ENCODE peak calls at places on chromosomes 12 and 14, in eight cellular contexts. O is heart right ventricle; D is HCT116; U is CD8-positive, alpha-beta T cell; J is tibial nerve; P is MM.1S; V is ascending aorta; K is psoas muscle. I is an unnamed sample. For H3K4me1, the result is how much of the 10 kb centered on the place peaks cover.

GRCh38 chr12:49428652-49429549 is 61.6 kb downstream of the SPATS2 start:
- DNase-seq in O (no peak), D (peak), U (no peak), J (no peak), P (peak), V (no peak), K (no peak), I (no peak)

GRCh38 chr14:76772300-76773187 is 11.3 kb downstream of the VASH1 start:
- DNase-seq in O (peak), D (no peak), U (no peak), J (no peak), P (no peak), V (no peak), K (peak), I (no peak)

GRCh38 chr12:111046896-111047295 is 126.5 kb upstream of the MYL2 start:
- DNase-seq in O (no peak), D (no peak), U (no peak), J (no peak), P (no peak), V (no peak), K (no peak), I (no peak)

GRCh38 chr12:112419269-112420133 is 754 bp downstream of the PTPN11 start:
- DNase-seq in O (peak), D (no peak), U (peak), J (peak), P (peak), V (no peak), K (peak), I (peak)

GRCh38 chr14:61475316-61475715 is 153.9 kb downstream of the PRKCH start:
- DNase-seq in O (no peak), D (peak), U (no peak), J (no peak), P (peak), V (no peak), K (no peak), I (no peak)

GRCh38 chr14:24670594-24670993 is 36.6 kb upstream of the GZMB start:
- DNase-seq in O (no peak), D (no peak), U (no peak), J (no peak), P (no peak), V (no peak), K (no peak), I (no peak)

GRCh38 chr14:105195533-105196227 is 14.6 kb upstream of the NUDT14 start:
- DNase-seq in O (no peak), D (no peak), U (no peak), J (no peak), P (no peak), V (no peak), K (no peak), I (no peak)

GRCh38 chr14:33952541-33952940 is 1.7 kb upstream of the EGLN3 start:
- DNase-seq in O (no peak), D (no peak), U (no peak), J (no peak), P (no peak), V (no peak), K (no peak), I (no peak)

GRCh38 chr14:31884776-31885379 is 192.2 kb upstream of the ARHGAP5 start:
- DNase-seq in O (no peak), D (no peak), U (no peak), J (no peak), P (no peak), V (no peak), K (no peak), I (no peak)

GRCh38 chr12:120013659-120014380 is 24.8 kb downstream of the BICDL1 start:
- DNase-seq in O (no peak), D (peak), U (peak), J (no peak), P (no peak), V (no peak), K (no peak), I (no peak)

GRCh38 chr14:101077511-101078074 is 174.1 kb upstream of the RTL1 start:
- DNase-seq in O (no peak), D (no peak), U (no peak), J (no peak), P (no peak), V (no peak), K (no peak), I (peak)

GRCh38 chr14:92914087-92914656 is 8.8 kb upstream of the CHGA start:
- DNase-seq in O (peak), D (no peak), U (no peak), J (no peak), P (peak), V (no peak), K (no peak), I (no peak)

GRCh38 chr12:64943686-64944085 is 119.2 kb downstream of the TBC1D30 start:
- DNase-seq in O (no peak), D (no peak), U (no peak), J (no peak), P (no peak), V (no peak), K (no peak), I (no peak)

GRCh38 chr12:39867631-39868030 is 238.2 kb downstream of the SLC2A13 start:
- DNase-seq in O (no peak), D (no peak), U (no peak), J (no peak), P (no peak), V (no peak), K (no peak), I (no peak)

GRCh38 chr12:52364061-52364460 is 3.2 kb downstream of the KRT85 start:
- DNase-seq in O (no peak), D (no peak), U (no peak), J (no peak), P (no peak), V (no peak), K (no peak), I (no peak)

GRCh38 chr12:104213952-104214351 is 1.6 kb upstream of the TXNRD1 start:
- DNase-seq in O (no peak), D (no peak), U (no peak), J (no peak), P (no peak), V (no peak), K (no peak), I (no peak)

GRCh38 chr12:127588224-127588623 is 678.7 kb upstream of the TMEM132C start:
- DNase-seq in O (no peak), D (no peak), U (no peak), J (no peak), P (no peak), V (peak), K (no peak), I (peak)

GRCh38 chr12:107092669-107093546 is 441 bp downstream of the CRY1 start:
- DNase-seq in O (no peak), D (no peak), U (peak), J (peak), P (peak), V (peak), K (peak), I (no peak)

GRCh38 chr14:99733551-99734405 is 49.7 kb downstream of the CYP46A1 start:
- DNase-seq in O (no peak), D (no peak), U (no peak), J (peak), P (no peak), V (peak), K (peak), I (peak)

GRCh38 chr12:113846275-113846674 is 119.8 kb downstream of the RBM19 start:
- DNase-seq in O (no peak), D (no peak), U (no peak), J (no peak), P (no peak), V (no peak), K (no peak), I (peak)

GRCh38 chr12:28568083-28568482 is 377.8 kb downstream of the CCDC91 start:
- DNase-seq in O (no peak), D (no peak), U (no peak), J (no peak), P (no peak), V (no peak), K (peak), I (no peak)

GRCh38 chr12:105378821-105379400 is 48.4 kb downstream of the C12orf75 start:
- DNase-seq in O (no peak), D (no peak), U (no peak), J (no peak), P (no peak), V (no peak), K (no peak), I (peak)

GRCh38 chr14:49898485-49898884 is 5.6 kb downstream of the ARF6 start:
- DNase-seq in O (no peak), D (no peak), U (no peak), J (no peak), P (no peak), V (no peak), K (no peak), I (no peak)

GRCh38 chr12:64744422-64745258 is 14.6 kb downstream of the GNS start:
- DNase-seq in O (no peak), D (no peak), U (no peak), J (no peak), P (no peak), V (no peak), K (no peak), I (no peak)

GRCh38 chr14:31024577-31025334 is 693 bp upstream of the AP4S1 start:
- DNase-seq in O (no peak), D (no peak), U (no peak), J (no peak), P (no peak), V (no peak), K (no peak), I (no peak)

GRCh38 chr14:21643407-21643806 is 8.7 kb upstream of the OR10G2 start:
- DNase-seq in O (no peak), D (no peak), U (no peak), J (no peak), P (no peak), V (no peak), K (no peak), I (no peak)

GRCh38 chr12:98513379-98514318 is 1.7 kb upstream of the TMPO start:
- DNase-seq in O (no peak), D (no peak), U (no peak), J (no peak), P (no peak), V (no peak), K (no peak), I (no peak)

GRCh38 chr12:93115646-93116045 is 186.6 kb upstream of the EEA1 start:
- DNase-seq in O (no peak), D (no peak), U (no peak), J (no peak), P (no peak), V (no peak), K (no peak), I (no peak)

GRCh38 chr12:87953257-87953860 is 75.8 kb downstream of the C12orf50 start:
- DNase-seq in O (no peak), D (peak), U (no peak), J (no peak), P (peak), V (no peak), K (no peak), I (no peak)

GRCh38 chr12:112112423-112113132 is 4.0 kb upstream of the NAA25 start:
- DNase-seq in O (no peak), D (peak), U (no peak), J (no peak), P (no peak), V (no peak), K (no peak), I (no peak)

GRCh38 chr12:75315518-75315917 is 14.6 kb downstream of the CAPS2 start:
- DNase-seq in O (no peak), D (no peak), U (no peak), J (no peak), P (no peak), V (no peak), K (no peak), I (no peak)

GRCh38 chr14:34665785-34666425 is 36.0 kb upstream of the SNX6 start:
- DNase-seq in O (no peak), D (no peak), U (peak), J (no peak), P (peak), V (no peak), K (no peak), I (peak)

GRCh38 chr12:127903146-127903545 is 363.8 kb upstream of the TMEM132C start:
- DNase-seq in O (no peak), D (no peak), U (no peak), J (no peak), P (no peak), V (no peak), K (no peak), I (no peak)

GRCh38 chr12:116525418-116526001 is 33.7 kb upstream of the MAP1LC3B2 start:
- DNase-seq in O (peak), D (peak), U (no peak), J (peak), P (no peak), V (peak), K (peak), I (peak)

GRCh38 chr14:23160924-23161522 is 22.4 kb downstream of the SLC7A8 start:
- DNase-seq in O (no peak), D (no peak), U (no peak), J (no peak), P (no peak), V (no peak), K (peak), I (peak)

GRCh38 chr12:15152456-15152855 is 68.8 kb downstream of the RERG start:
- DNase-seq in O (no peak), D (no peak), U (no peak), J (no peak), P (no peak), V (no peak), K (no peak), I (no peak)
- TF ChIP-seq CTCF in O (peak), D (peak), U (no peak), J (peak), P (no peak), V (peak), K (peak), I (peak)

GRCh38 chr12:33678221-33678964 is 238.8 kb upstream of the SYT10 start:
- DNase-seq in O (no peak), D (no peak), U (no peak), J (no peak), P (no peak), V (no peak), K (no peak), I (no peak)
- H3K4me1 ChIP-seq in O (under half), D (under half), U (under half), J (under half), P (under half), V (under half), K (under half), I (under half)

GRCh38 chr14:56295743-56296142 is 177.5 kb downstream of the PELI2 start:
- DNase-seq in O (no peak), D (no peak), U (no peak), J (no peak), P (no peak), V (no peak), K (no peak), I (no peak)

GRCh38 chr14:56297449-56297848 is 179.2 kb downstream of the PELI2 start:
- DNase-seq in O (no peak), D (no peak), U (no peak), J (no peak), P (no peak), V (no peak), K (no peak), I (no peak)

GRCh38 chr14:56290195-56290594 is 172.0 kb downstream of the PELI2 start:
- DNase-seq in O (no peak), D (no peak), U (no peak), J (no peak), P (no peak), V (no peak), K (no peak), I (no peak)

GRCh38 chr14:56293506-56293905 is 175.3 kb downstream of the PELI2 start:
- DNase-seq in O (no peak), D (no peak), U (no peak), J (no peak), P (no peak), V (no peak), K (no peak), I (no peak)

GRCh38 chr14:56294125-56294524 is 175.9 kb downstream of the PELI2 start:
- DNase-seq in O (no peak), D (no peak), U (no peak), J (no peak), P (no peak), V (no peak), K (no peak), I (no peak)
- TF ChIP-seq CTCF in O (no peak), D (peak), U (no peak), J (no peak), P (peak), V (no peak), K (no peak), I (no peak)

DNA sequence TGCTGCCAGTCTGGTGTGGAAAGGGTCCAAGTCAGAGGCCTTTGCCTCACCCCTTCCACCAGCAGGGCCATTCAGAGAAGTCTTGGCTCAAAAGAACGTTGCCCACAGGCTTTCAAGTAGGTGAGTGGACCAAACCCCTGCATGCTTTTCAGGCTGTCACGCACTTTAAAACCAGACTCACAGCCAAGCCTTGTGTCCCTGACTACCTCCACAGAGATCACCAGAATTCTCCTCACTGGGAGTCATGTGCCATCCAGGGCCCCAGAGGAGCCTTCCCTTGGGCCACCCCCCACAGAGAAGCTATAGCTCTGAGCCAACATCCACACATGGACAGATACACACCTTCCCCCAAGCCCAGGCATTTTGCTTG is 283.1 kb downstream of the DPF3 start:
- DNase-seq in O (no peak), D (no peak), U (no peak), J (no peak), P (no peak), V (no peak), K (no peak), I (no peak)
- H3K4me1 ChIP-seq in O (under half), D (under half), U (under half), J (under half), P (under half), V (under half), K (under half), I (under half)

GRCh38 chr12:69633061-69633460 is 22.4 kb upstream of the LRRC10 start:
- DNase-seq in O (no peak), D (no peak), U (no peak), J (no peak), P (no peak), V (no peak), K (no peak), I (no peak)
- TF ChIP-seq CTCF in O (no peak), D (peak), U (no peak), J (no peak), P (peak), V (no peak), K (peak), I (no peak)

I was measured in adrenal gland.